ENCODE peak calls at places on chromosomes 2 and 18, in ten cellular contexts. One of them, this sample, is unnamed.

GRCh38 chr2:191864623-191865521 is 18.0 kb upstream of the CAVIN2 start:
- DNase-seq in C1 segment of cervical spinal cord: no peak
- DNase-seq in HS-27A: no peak
- DNase-seq in M059J: peak
- DNase-seq in dermis blood vessel endothelial cell: peak
- DNase-seq in AG04449: no peak
- DNase-seq in activated CD4-positive, alpha-beta memory T cell treated with anti-CD3 and anti-CD28 coated beads for 36 hours: no peak
- DNase-seq in ELR: peak
- DNase-seq in HAP-1: no peak
- DNase-seq in NCI-H1092: no peak
- DNase-seq in this sample: no peak

GRCh38 chr2:230582851-230583283 is 129.8 kb upstream of the CAB39 start:
- DNase-seq in M059J: peak
- DNase-seq in ELR: peak
- DNase-seq in AG04449: no peak
- DNase-seq in NCI-H1092: no peak
- DNase-seq in dermis blood vessel endothelial cell: peak
- DNase-seq in HAP-1: no peak
- DNase-seq in HS-27A: no peak
- DNase-seq in activated CD4-positive, alpha-beta memory T cell treated with anti-CD3 and anti-CD28 coated beads for 36 hours: peak
- DNase-seq in C1 segment of cervical spinal cord: no peak
- DNase-seq in this sample: peak

GRCh38 chr2:4552099-4552498 is 848.7 kb downstream of the DCDC2C start:
- DNase-seq in ELR: no peak
- DNase-seq in dermis blood vessel endothelial cell: no peak
- DNase-seq in NCI-H1092: no peak
- DNase-seq in HAP-1: no peak
- DNase-seq in C1 segment of cervical spinal cord: no peak
- DNase-seq in activated CD4-positive, alpha-beta memory T cell treated with anti-CD3 and anti-CD28 coated beads for 36 hours: no peak
- DNase-seq in HS-27A: no peak
- DNase-seq in AG04449: no peak
- DNase-seq in M059J: no peak
- DNase-seq in this sample: peak

GRCh38 chr18:2657043-2657512 is 1.6 kb downstream of the SMCHD1 start:
- DNase-seq in dermis blood vessel endothelial cell: peak
- DNase-seq in activated CD4-positive, alpha-beta memory T cell treated with anti-CD3 and anti-CD28 coated beads for 36 hours: no peak
- DNase-seq in NCI-H1092: no peak
- DNase-seq in ELR: no peak
- DNase-seq in HAP-1: peak
- DNase-seq in C1 segment of cervical spinal cord: no peak
- DNase-seq in AG04449: no peak
- DNase-seq in HS-27A: no peak
- DNase-seq in M059J: no peak
- DNase-seq in this sample: no peak

GRCh38 chr2:71934595-71935263 is 212.9 kb downstream of the CYP26B1 start:
- DNase-seq in NCI-H1092: no peak
- DNase-seq in ELR: peak
- DNase-seq in HAP-1: no peak
- DNase-seq in C1 segment of cervical spinal cord: no peak
- DNase-seq in AG04449: no peak
- DNase-seq in M059J: peak
- DNase-seq in dermis blood vessel endothelial cell: no peak
- DNase-seq in HS-27A: no peak
- DNase-seq in activated CD4-positive, alpha-beta memory T cell treated with anti-CD3 and anti-CD28 coated beads for 36 hours: no peak
- DNase-seq in this sample: peak

GRCh38 chr18:61803393-61803792 is 89.4 kb downstream of the RNF152 start:
- DNase-seq in ELR: no peak
- DNase-seq in HAP-1: peak
- DNase-seq in M059J: no peak
- DNase-seq in dermis blood vessel endothelial cell: no peak
- DNase-seq in AG04449: no peak
- DNase-seq in NCI-H1092: no peak
- DNase-seq in activated CD4-positive, alpha-beta memory T cell treated with anti-CD3 and anti-CD28 coated beads for 36 hours: no peak
- DNase-seq in HS-27A: no peak
- DNase-seq in C1 segment of cervical spinal cord: no peak
- DNase-seq in this sample: no peak

GRCh38 chr18:22639026-22639463 is 221.3 kb upstream of the CTAGE1 start:
- DNase-seq in C1 segment of cervical spinal cord: no peak
- DNase-seq in ELR: peak
- DNase-seq in HAP-1: no peak
- DNase-seq in dermis blood vessel endothelial cell: no peak
- DNase-seq in HS-27A: peak
- DNase-seq in NCI-H1092: no peak
- DNase-seq in M059J: peak
- DNase-seq in activated CD4-positive, alpha-beta memory T cell treated with anti-CD3 and anti-CD28 coated beads for 36 hours: no peak
- DNase-seq in AG04449: peak
- DNase-seq in this sample: peak

GRCh38 chr2:45711224-45711623 is 59.7 kb downstream of the PRKCE start:
- DNase-seq in C1 segment of cervical spinal cord: no peak
- DNase-seq in M059J: no peak
- DNase-seq in NCI-H1092: no peak
- DNase-seq in activated CD4-positive, alpha-beta memory T cell treated with anti-CD3 and anti-CD28 coated beads for 36 hours: no peak
- DNase-seq in ELR: no peak
- DNase-seq in AG04449: no peak
- DNase-seq in HS-27A: no peak
- DNase-seq in dermis blood vessel endothelial cell: no peak
- DNase-seq in HAP-1: no peak
- DNase-seq in this sample: no peak

GRCh38 chr18:8876887-8877286 is 171.5 kb downstream of the MTCL1 start:
- DNase-seq in HS-27A: no peak
- DNase-seq in dermis blood vessel endothelial cell: no peak
- DNase-seq in M059J: no peak
- DNase-seq in activated CD4-positive, alpha-beta memory T cell treated with anti-CD3 and anti-CD28 coated beads for 36 hours: no peak
- DNase-seq in ELR: no peak
- DNase-seq in C1 segment of cervical spinal cord: no peak
- DNase-seq in HAP-1: no peak
- DNase-seq in NCI-H1092: no peak
- DNase-seq in AG04449: no peak
- DNase-seq in this sample: no peak

GRCh38 chr2:3021720-3022119 is 355.9 kb downstream of the EIPR1 start:
- DNase-seq in dermis blood vessel endothelial cell: no peak
- DNase-seq in AG04449: no peak
- DNase-seq in NCI-H1092: no peak
- DNase-seq in HS-27A: no peak
- DNase-seq in HAP-1: no peak
- DNase-seq in ELR: no peak
- DNase-seq in C1 segment of cervical spinal cord: no peak
- DNase-seq in M059J: no peak
- DNase-seq in activated CD4-positive, alpha-beta memory T cell treated with anti-CD3 and anti-CD28 coated beads for 36 hours: no peak
- DNase-seq in this sample: no peak

GRCh38 chr2:44139741-44140140 is 28.9 kb upstream of the PPM1B start:
- DNase-seq in C1 segment of cervical spinal cord: no peak
- DNase-seq in dermis blood vessel endothelial cell: no peak
- DNase-seq in HS-27A: no peak
- DNase-seq in ELR: no peak
- DNase-seq in NCI-H1092: no peak
- DNase-seq in HAP-1: no peak
- DNase-seq in AG04449: no peak
- DNase-seq in activated CD4-positive, alpha-beta memory T cell treated with anti-CD3 and anti-CD28 coated beads for 36 hours: no peak
- DNase-seq in M059J: no peak
- DNase-seq in this sample: no peak

GRCh38 chr18:7987284-7987976 is 420.3 kb downstream of the PTPRM start:
- DNase-seq in ELR: peak
- DNase-seq in NCI-H1092: no peak
- DNase-seq in M059J: peak
- DNase-seq in C1 segment of cervical spinal cord: no peak
- DNase-seq in activated CD4-positive, alpha-beta memory T cell treated with anti-CD3 and anti-CD28 coated beads for 36 hours: no peak
- DNase-seq in dermis blood vessel endothelial cell: peak
- DNase-seq in HAP-1: no peak
- DNase-seq in HS-27A: peak
- DNase-seq in AG04449: peak
- DNase-seq in this sample: peak

GRCh38 chr2:239538357-239539052 is 137.7 kb upstream of the HDAC4 start:
- DNase-seq in ELR: no peak
- DNase-seq in HAP-1: no peak
- DNase-seq in HS-27A: no peak
- DNase-seq in activated CD4-positive, alpha-beta memory T cell treated with anti-CD3 and anti-CD28 coated beads for 36 hours: no peak
- DNase-seq in C1 segment of cervical spinal cord: no peak
- DNase-seq in NCI-H1092: no peak
- DNase-seq in AG04449: no peak
- DNase-seq in dermis blood vessel endothelial cell: no peak
- DNase-seq in M059J: no peak
- DNase-seq in this sample: no peak

GRCh38 chr2:12106440-12107080 is 360.1 kb downstream of the LPIN1 start:
- DNase-seq in HAP-1: no peak
- DNase-seq in AG04449: peak
- DNase-seq in activated CD4-positive, alpha-beta memory T cell treated with anti-CD3 and anti-CD28 coated beads for 36 hours: peak
- DNase-seq in HS-27A: peak
- DNase-seq in C1 segment of cervical spinal cord: no peak
- DNase-seq in NCI-H1092: no peak
- DNase-seq in M059J: peak
- DNase-seq in ELR: peak
- DNase-seq in dermis blood vessel endothelial cell: peak
- DNase-seq in this sample: peak

GRCh38 chr2:54396798-54397197 is 59.3 kb upstream of the SPTBN1 start:
- DNase-seq in M059J: no peak
- DNase-seq in dermis blood vessel endothelial cell: no peak
- DNase-seq in HS-27A: no peak
- DNase-seq in NCI-H1092: no peak
- DNase-seq in AG04449: no peak
- DNase-seq in ELR: no peak
- DNase-seq in HAP-1: no peak
- DNase-seq in C1 segment of cervical spinal cord: no peak
- DNase-seq in activated CD4-positive, alpha-beta memory T cell treated with anti-CD3 and anti-CD28 coated beads for 36 hours: no peak
- DNase-seq in this sample: no peak

This sample was measured in Daoy.